ENCODE peak calls at places on chromosomes 6 and 20, in five cellular contexts. One of them, this sample, is unnamed.

GRCh38 chr20:16059841-16060240 is 513.4 kb downstream of the KIF16B start:
- DNase-seq in cardiac muscle cell: no peak
- DNase-seq in GM23338: no peak
- DNase-seq in SJSA1: no peak
- DNase-seq in CD4-positive, alpha-beta T cell: no peak
- DNase-seq in this sample: no peak

GRCh38 chr6:31441368-31442267 is 38.2 kb downstream of the MICA start:
- DNase-seq in cardiac muscle cell: peak
- DNase-seq in GM23338: peak
- DNase-seq in SJSA1: peak
- DNase-seq in CD4-positive, alpha-beta T cell: no peak
- DNase-seq in this sample: peak

GRCh38 chr6:89144358-89145041 is 1.4 kb upstream of the PM20D2 start:
- DNase-seq in cardiac muscle cell: no peak
- DNase-seq in GM23338: no peak
- DNase-seq in SJSA1: no peak
- DNase-seq in CD4-positive, alpha-beta T cell: no peak
- DNase-seq in this sample: no peak

GRCh38 chr6:17032595-17033591 is 69.0 kb upstream of the STMND1 start:
- DNase-seq in cardiac muscle cell: no peak
- DNase-seq in GM23338: no peak
- DNase-seq in SJSA1: peak
- DNase-seq in CD4-positive, alpha-beta T cell: no peak
- DNase-seq in this sample: no peak

GRCh38 chr6:85136310-85136709 is 313.6 kb upstream of the NT5E start:
- DNase-seq in cardiac muscle cell: no peak
- DNase-seq in GM23338: no peak
- DNase-seq in SJSA1: no peak
- DNase-seq in CD4-positive, alpha-beta T cell: no peak
- DNase-seq in this sample: no peak

GRCh38 chr20:10478930-10479329 is 43.8 kb downstream of the SLX4IP start:
- DNase-seq in cardiac muscle cell: no peak
- DNase-seq in GM23338: no peak
- DNase-seq in SJSA1: no peak
- DNase-seq in CD4-positive, alpha-beta T cell: no peak
- DNase-seq in this sample: no peak

GRCh38 chr6:149891259-149891658 is 6.7 kb downstream of the RAET1E start:
- DNase-seq in cardiac muscle cell: no peak
- DNase-seq in GM23338: no peak
- DNase-seq in SJSA1: no peak
- DNase-seq in CD4-positive, alpha-beta T cell: no peak
- DNase-seq in this sample: no peak

GRCh38 chr6:167791036-167791779 is 35.5 kb upstream of the AFDN start:
- DNase-seq in cardiac muscle cell: no peak
- DNase-seq in GM23338: no peak
- DNase-seq in SJSA1: no peak
- DNase-seq in CD4-positive, alpha-beta T cell: no peak
- DNase-seq in this sample: no peak

GRCh38 chr6:37517411-37517812 is 17.7 kb upstream of the CCDC167 start:
- DNase-seq in cardiac muscle cell: no peak
- DNase-seq in GM23338: no peak
- DNase-seq in SJSA1: no peak
- DNase-seq in CD4-positive, alpha-beta T cell: peak
- DNase-seq in this sample: no peak

GRCh38 chr20:38727602-38728236 is 3.4 kb downstream of the SLC32A1 start:
- DNase-seq in cardiac muscle cell: no peak
- DNase-seq in GM23338: no peak
- DNase-seq in SJSA1: no peak
- DNase-seq in CD4-positive, alpha-beta T cell: no peak
- DNase-seq in this sample: no peak

GRCh38 chr6:100269189-100269588 is 195.5 kb downstream of the SIM1 start:
- DNase-seq in cardiac muscle cell: no peak
- DNase-seq in GM23338: no peak
- DNase-seq in SJSA1: peak
- DNase-seq in CD4-positive, alpha-beta T cell: no peak
- DNase-seq in this sample: no peak

GRCh38 chr6:21164768-21165326 is 428.7 kb upstream of the SOX4 start:
- DNase-seq in cardiac muscle cell: no peak
- DNase-seq in GM23338: no peak
- DNase-seq in SJSA1: no peak
- DNase-seq in CD4-positive, alpha-beta T cell: no peak
- DNase-seq in this sample: no peak

GRCh38 chr6:111799576-111800467 is 73.4 kb downstream of the FYN start:
- DNase-seq in cardiac muscle cell: no peak
- DNase-seq in GM23338: no peak
- DNase-seq in SJSA1: no peak
- DNase-seq in CD4-positive, alpha-beta T cell: no peak
- DNase-seq in this sample: no peak

GRCh38 chr6:148367418-148368024 is 24.9 kb downstream of the SASH1 start:
- DNase-seq in cardiac muscle cell: no peak
- DNase-seq in GM23338: peak
- DNase-seq in SJSA1: peak
- DNase-seq in CD4-positive, alpha-beta T cell: no peak
- DNase-seq in this sample: no peak

GRCh38 chr6:148365037-148365436 is 22.4 kb downstream of the SASH1 start:
- DNase-seq in cardiac muscle cell: no peak
- DNase-seq in GM23338: no peak
- DNase-seq in SJSA1: no peak
- DNase-seq in CD4-positive, alpha-beta T cell: no peak
- DNase-seq in this sample: no peak

GRCh38 chr6:148364056-148364844 is 21.6 kb downstream of the SASH1 start:
- DNase-seq in cardiac muscle cell: no peak
- DNase-seq in GM23338: no peak
- DNase-seq in SJSA1: no peak
- DNase-seq in CD4-positive, alpha-beta T cell: no peak
- DNase-seq in this sample: no peak

GRCh38 chr6:148374040-148374439 is 31.4 kb downstream of the SASH1 start:
- DNase-seq in cardiac muscle cell: no peak
- DNase-seq in GM23338: no peak
- DNase-seq in SJSA1: no peak
- DNase-seq in CD4-positive, alpha-beta T cell: no peak
- DNase-seq in this sample: no peak

DNA sequence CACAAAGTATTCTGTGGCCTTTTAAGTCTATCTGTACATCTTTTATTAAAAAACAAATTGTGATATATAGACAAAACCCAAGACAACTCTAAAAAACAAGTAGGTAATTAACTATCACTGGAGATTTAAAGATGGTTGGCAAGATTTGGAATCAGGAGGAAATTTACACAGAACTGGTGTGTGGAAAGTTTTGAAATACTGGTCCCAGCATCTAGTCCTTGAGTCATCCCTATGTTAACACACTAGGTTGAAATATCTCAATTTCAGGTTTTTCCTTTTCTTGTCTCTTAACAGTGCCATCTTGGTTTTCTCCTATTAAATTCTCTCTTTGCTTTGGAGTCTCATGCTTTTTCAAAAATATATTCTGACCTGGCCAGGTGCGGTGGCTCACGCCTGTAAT is 27.5 kb downstream of the SASH1 start:
- DNase-seq in cardiac muscle cell: no peak
- DNase-seq in GM23338: no peak
- DNase-seq in SJSA1: no peak
- DNase-seq in CD4-positive, alpha-beta T cell: no peak
- DNase-seq in this sample: no peak
- H3K27ac ChIP-seq in cardiac muscle cell: no peak
- H3K27ac ChIP-seq in GM23338: no peak
- H3K27ac ChIP-seq in SJSA1: no peak
- H3K27ac ChIP-seq in CD4-positive, alpha-beta T cell: no peak
- H3K27ac ChIP-seq in this sample: no peak

GRCh38 chr6:96862560-96862959 is 25.3 kb upstream of the GPR63 start:
- DNase-seq in cardiac muscle cell: no peak
- DNase-seq in GM23338: no peak
- DNase-seq in SJSA1: no peak
- DNase-seq in CD4-positive, alpha-beta T cell: no peak
- DNase-seq in this sample: no peak
- H3K27ac ChIP-seq in cardiac muscle cell: no peak
- H3K27ac ChIP-seq in GM23338: no peak
- H3K27ac ChIP-seq in SJSA1: no peak
- H3K27ac ChIP-seq in CD4-positive, alpha-beta T cell: no peak
- H3K27ac ChIP-seq in this sample: no peak

GRCh38 chr6:72864799-72865198 is 242.9 kb downstream of the KCNQ5 start:
- DNase-seq in cardiac muscle cell: no peak
- DNase-seq in GM23338: no peak
- DNase-seq in SJSA1: no peak
- DNase-seq in CD4-positive, alpha-beta T cell: no peak
- DNase-seq in this sample: no peak
- H3K27ac ChIP-seq in cardiac muscle cell: no peak
- H3K27ac ChIP-seq in GM23338: no peak
- H3K27ac ChIP-seq in SJSA1: no peak
- H3K27ac ChIP-seq in CD4-positive, alpha-beta T cell: no peak
- H3K27ac ChIP-seq in this sample: no peak

DNA sequence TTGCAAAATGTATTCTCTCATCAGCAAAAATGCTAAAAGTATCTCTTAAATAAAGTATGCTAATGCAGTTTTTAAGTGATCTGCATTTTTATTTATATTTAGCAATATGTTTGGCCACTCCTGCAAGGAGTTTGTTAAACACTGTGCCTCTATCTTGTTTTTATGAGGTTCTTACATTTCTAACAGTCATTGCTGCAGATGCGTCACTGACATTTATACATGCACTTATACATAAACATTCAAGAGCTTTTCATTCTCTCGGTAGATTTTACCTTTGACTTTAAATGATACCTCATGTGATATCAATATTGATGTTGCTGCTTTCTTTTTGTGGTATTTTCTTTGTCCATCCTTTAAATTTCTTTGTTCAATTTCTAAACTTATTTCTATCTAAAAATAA is 102.9 kb upstream of the SSTR4 start:
- DNase-seq in cardiac muscle cell: no peak
- DNase-seq in GM23338: no peak
- DNase-seq in SJSA1: no peak
- DNase-seq in CD4-positive, alpha-beta T cell: no peak
- DNase-seq in this sample: no peak
- H3K27ac ChIP-seq in cardiac muscle cell: no peak
- H3K27ac ChIP-seq in GM23338: no peak
- H3K27ac ChIP-seq in SJSA1: no peak
- H3K27ac ChIP-seq in CD4-positive, alpha-beta T cell: no peak
- H3K27ac ChIP-seq in this sample: no peak

GRCh38 chr6:148471624-148472494 is 129.2 kb downstream of the SASH1 start:
- DNase-seq in cardiac muscle cell: no peak
- DNase-seq in GM23338: no peak
- DNase-seq in SJSA1: peak
- DNase-seq in CD4-positive, alpha-beta T cell: no peak
- DNase-seq in this sample: no peak
- H3K27ac ChIP-seq in cardiac muscle cell: no peak
- H3K27ac ChIP-seq in GM23338: peak
- H3K27ac ChIP-seq in SJSA1: peak
- H3K27ac ChIP-seq in CD4-positive, alpha-beta T cell: no peak
- H3K27ac ChIP-seq in this sample: peak